ENCODE peak calls at places on chromosomes 13 and 19, in seven cellular contexts. One of them, this sample, is unnamed. For H3K4me1, the result is how much of the 10 kb centered on the place peaks cover.

GRCh38 chr13:80371840-80372509 is 31.0 kb upstream of the SPRY2 start:
- DNase-seq in K562: no peak
- DNase-seq in suprapubic skin: no peak
- DNase-seq in SK-N-SH: no peak
- DNase-seq in stomach: no peak
- DNase-seq in H1: no peak
- DNase-seq in transverse colon: no peak
- DNase-seq in this sample: no peak

GRCh38 chr19:39375929-39376328 is 15.0 kb downstream of the PAF1 start:
- DNase-seq in K562: no peak
- DNase-seq in suprapubic skin: no peak
- DNase-seq in SK-N-SH: no peak
- DNase-seq in stomach: no peak
- DNase-seq in H1: no peak
- DNase-seq in transverse colon: no peak
- DNase-seq in this sample: no peak

GRCh38 chr19:40398417-40399056 is 8.6 kb upstream of the HIPK4 start:
- DNase-seq in K562: peak
- DNase-seq in suprapubic skin: no peak
- DNase-seq in SK-N-SH: peak
- DNase-seq in stomach: peak
- DNase-seq in H1: peak
- DNase-seq in transverse colon: peak
- DNase-seq in this sample: peak

GRCh38 chr19:13169769-13170168 is 19.6 kb downstream of the IER2 start:
- DNase-seq in K562: peak
- DNase-seq in suprapubic skin: no peak
- DNase-seq in SK-N-SH: no peak
- DNase-seq in stomach: peak
- DNase-seq in H1: no peak
- DNase-seq in transverse colon: peak
- DNase-seq in this sample: no peak

GRCh38 chr19:29260477-29261317 is 47.7 kb upstream of the UQCRFS1 start:
- DNase-seq in K562: peak
- DNase-seq in suprapubic skin: peak
- DNase-seq in SK-N-SH: peak
- DNase-seq in stomach: no peak
- DNase-seq in H1: peak
- DNase-seq in transverse colon: no peak
- DNase-seq in this sample: no peak

GRCh38 chr19:2235026-2235395 is 1.1 kb downstream of the PLEKHJ1 start:
- DNase-seq in K562: no peak
- DNase-seq in suprapubic skin: no peak
- DNase-seq in SK-N-SH: no peak
- DNase-seq in stomach: no peak
- DNase-seq in H1: no peak
- DNase-seq in transverse colon: no peak
- DNase-seq in this sample: no peak

GRCh38 chr13:43877788-43878187 is 1.8 kb downstream of the CCDC122 start:
- DNase-seq in K562: no peak
- DNase-seq in suprapubic skin: no peak
- DNase-seq in SK-N-SH: no peak
- DNase-seq in stomach: no peak
- DNase-seq in H1: no peak
- DNase-seq in transverse colon: no peak
- DNase-seq in this sample: no peak

GRCh38 chr19:5947435-5947834 is 30.5 kb downstream of the RANBP3 start:
- DNase-seq in K562: no peak
- DNase-seq in suprapubic skin: peak
- DNase-seq in SK-N-SH: no peak
- DNase-seq in stomach: peak
- DNase-seq in H1: no peak
- DNase-seq in transverse colon: peak
- DNase-seq in this sample: peak

GRCh38 chr13:30616927-30617314 is 799 bp upstream of the USPL1 start:
- DNase-seq in K562: peak
- DNase-seq in suprapubic skin: peak
- DNase-seq in SK-N-SH: peak
- DNase-seq in stomach: peak
- DNase-seq in H1: no peak
- DNase-seq in transverse colon: peak
- DNase-seq in this sample: peak

GRCh38 chr19:5799247-5800241 is 5.3 kb upstream of the NRTN start:
- DNase-seq in K562: peak
- DNase-seq in suprapubic skin: no peak
- DNase-seq in SK-N-SH: peak
- DNase-seq in stomach: peak
- DNase-seq in H1: no peak
- DNase-seq in transverse colon: no peak
- DNase-seq in this sample: peak

GRCh38 chr19:47406711-47407416 is 12.5 kb downstream of the MEIS3 start:
- DNase-seq in K562: peak
- DNase-seq in suprapubic skin: no peak
- DNase-seq in SK-N-SH: no peak
- DNase-seq in stomach: no peak
- DNase-seq in H1: peak
- DNase-seq in transverse colon: no peak
- DNase-seq in this sample: peak

GRCh38 chr13:105920375-105920774 is 615.1 kb downstream of the EFNB2 start:
- DNase-seq in K562: no peak
- DNase-seq in suprapubic skin: no peak
- DNase-seq in SK-N-SH: no peak
- DNase-seq in stomach: no peak
- DNase-seq in H1: no peak
- DNase-seq in transverse colon: peak
- DNase-seq in this sample: no peak

GRCh38 chr19:44212865-44213346 is 574 bp downstream of the ZNF227 start:
- DNase-seq in K562: peak
- DNase-seq in suprapubic skin: no peak
- DNase-seq in SK-N-SH: peak
- DNase-seq in stomach: no peak
- DNase-seq in H1: no peak
- DNase-seq in transverse colon: no peak
- DNase-seq in this sample: no peak

GRCh38 chr13:67614013-67614412 is 383.9 kb upstream of the PCDH9 start:
- DNase-seq in K562: no peak
- DNase-seq in suprapubic skin: no peak
- DNase-seq in SK-N-SH: no peak
- DNase-seq in stomach: no peak
- DNase-seq in H1: no peak
- DNase-seq in transverse colon: no peak
- DNase-seq in this sample: no peak

GRCh38 chr13:50236898-50237318 is 221.7 kb downstream of the KCNRG start:
- DNase-seq in K562: no peak
- DNase-seq in suprapubic skin: no peak
- DNase-seq in SK-N-SH: no peak
- DNase-seq in stomach: no peak
- DNase-seq in H1: no peak
- DNase-seq in transverse colon: no peak
- DNase-seq in this sample: no peak

GRCh38 chr19:46124638-46125115 is at the start of gene IGFL3:
- DNase-seq in K562: no peak
- DNase-seq in suprapubic skin: no peak
- DNase-seq in SK-N-SH: no peak
- DNase-seq in stomach: no peak
- DNase-seq in H1: no peak
- DNase-seq in transverse colon: no peak
- DNase-seq in this sample: no peak

GRCh38 chr19:4406626-4407025 is 4.2 kb downstream of the CHAF1A start:
- DNase-seq in K562: no peak
- DNase-seq in suprapubic skin: no peak
- DNase-seq in SK-N-SH: no peak
- DNase-seq in stomach: no peak
- DNase-seq in H1: no peak
- DNase-seq in transverse colon: no peak
- DNase-seq in this sample: no peak

GRCh38 chr19:4405977-4406376 is 3.5 kb downstream of the CHAF1A start:
- DNase-seq in K562: no peak
- DNase-seq in suprapubic skin: no peak
- DNase-seq in SK-N-SH: no peak
- DNase-seq in stomach: no peak
- DNase-seq in H1: no peak
- DNase-seq in transverse colon: no peak
- DNase-seq in this sample: no peak

GRCh38 chr19:4414144-4414799 is 11.8 kb downstream of the CHAF1A start:
- DNase-seq in K562: no peak
- DNase-seq in suprapubic skin: no peak
- DNase-seq in SK-N-SH: no peak
- DNase-seq in stomach: no peak
- DNase-seq in H1: no peak
- DNase-seq in transverse colon: no peak
- DNase-seq in this sample: no peak

GRCh38 chr19:4413588-4413987 is 11.1 kb downstream of the CHAF1A start:
- DNase-seq in K562: no peak
- DNase-seq in suprapubic skin: no peak
- DNase-seq in SK-N-SH: no peak
- DNase-seq in stomach: no peak
- DNase-seq in H1: no peak
- DNase-seq in transverse colon: no peak
- DNase-seq in this sample: no peak

GRCh38 chr19:4409123-4409933 is 6.9 kb downstream of the CHAF1A start:
- DNase-seq in K562: no peak
- DNase-seq in suprapubic skin: no peak
- DNase-seq in SK-N-SH: no peak
- DNase-seq in stomach: no peak
- DNase-seq in H1: peak
- DNase-seq in transverse colon: no peak
- DNase-seq in this sample: no peak
- TF ChIP-seq POLR2AphosphoS5 in K562: no peak
- TF ChIP-seq POLR2AphosphoS5 in suprapubic skin: no peak
- TF ChIP-seq POLR2AphosphoS5 in SK-N-SH: no peak
- TF ChIP-seq POLR2AphosphoS5 in stomach: no peak
- TF ChIP-seq POLR2AphosphoS5 in H1: peak
- TF ChIP-seq POLR2AphosphoS5 in transverse colon: no peak
- TF ChIP-seq POLR2AphosphoS5 in this sample: no peak

GRCh38 chr19:19445911-19446361 is 40.5 kb downstream of the GATAD2A start:
- DNase-seq in K562: no peak
- DNase-seq in suprapubic skin: no peak
- DNase-seq in SK-N-SH: no peak
- DNase-seq in stomach: no peak
- DNase-seq in H1: no peak
- DNase-seq in transverse colon: no peak
- DNase-seq in this sample: no peak
- H3K4me1 ChIP-seq in K562: under half
- H3K4me1 ChIP-seq in suprapubic skin: under half
- H3K4me1 ChIP-seq in SK-N-SH: under half
- H3K4me1 ChIP-seq in stomach: half or more
- H3K4me1 ChIP-seq in H1: under half
- H3K4me1 ChIP-seq in transverse colon: under half
- H3K4me1 ChIP-seq in this sample: under half

GRCh38 chr19:54001496-54001895 is 10.1 kb downstream of the CACNG6 start:
- DNase-seq in K562: no peak
- DNase-seq in suprapubic skin: no peak
- DNase-seq in SK-N-SH: no peak
- DNase-seq in stomach: no peak
- DNase-seq in H1: no peak
- DNase-seq in transverse colon: no peak
- DNase-seq in this sample: no peak
- TF ChIP-seq EP300 in K562: no peak
- TF ChIP-seq EP300 in suprapubic skin: no peak
- TF ChIP-seq EP300 in SK-N-SH: no peak
- TF ChIP-seq EP300 in stomach: no peak
- TF ChIP-seq EP300 in H1: no peak
- TF ChIP-seq EP300 in transverse colon: no peak
- TF ChIP-seq EP300 in this sample: no peak

DNA sequence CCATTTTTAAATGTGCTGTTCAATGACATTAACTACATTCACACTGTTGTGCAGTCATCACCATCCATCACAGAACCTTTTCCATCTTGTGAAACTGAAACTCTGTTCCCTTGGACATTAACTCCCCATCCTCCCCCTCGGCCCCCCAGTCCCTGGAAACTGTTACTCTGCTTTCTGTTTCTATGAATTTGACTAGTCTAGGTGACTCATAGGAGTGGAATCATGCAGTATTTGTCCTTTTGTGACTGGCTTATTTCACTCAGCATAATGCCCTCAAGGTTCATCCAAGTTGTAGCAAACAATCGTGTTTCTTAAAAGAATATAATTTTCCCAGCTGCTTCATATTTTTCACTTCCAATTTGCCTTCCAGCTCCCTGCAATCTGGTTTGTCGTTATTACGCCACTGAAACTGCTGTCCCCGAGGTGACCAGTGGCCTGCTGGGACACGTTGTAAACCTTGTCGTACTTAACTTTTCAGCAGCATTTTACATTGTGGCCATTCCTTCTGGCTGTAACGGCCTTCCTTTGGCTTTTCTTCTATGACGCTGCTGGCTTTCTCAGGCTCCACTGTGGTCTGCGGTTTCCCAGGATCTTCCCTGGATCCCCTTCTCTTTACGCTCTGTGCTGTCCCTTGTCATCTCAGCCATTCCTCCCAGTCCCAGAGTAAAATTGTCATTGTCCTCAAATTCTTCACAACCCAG is 74.0 kb downstream of the DHRS12 start:
- DNase-seq in K562: no peak
- DNase-seq in suprapubic skin: peak
- DNase-seq in SK-N-SH: no peak
- DNase-seq in stomach: no peak
- DNase-seq in H1: no peak
- DNase-seq in transverse colon: peak
- DNase-seq in this sample: no peak
- TF ChIP-seq POLR2AphosphoS5 in K562: no peak
- TF ChIP-seq POLR2AphosphoS5 in suprapubic skin: no peak
- TF ChIP-seq POLR2AphosphoS5 in SK-N-SH: no peak
- TF ChIP-seq POLR2AphosphoS5 in stomach: no peak
- TF ChIP-seq POLR2AphosphoS5 in H1: no peak
- TF ChIP-seq POLR2AphosphoS5 in transverse colon: peak
- TF ChIP-seq POLR2AphosphoS5 in this sample: no peak

GRCh38 chr19:19110410-19111137 is 27.7 kb downstream of the TMEM161A start:
- DNase-seq in K562: no peak
- DNase-seq in suprapubic skin: no peak
- DNase-seq in SK-N-SH: peak
- DNase-seq in stomach: no peak
- DNase-seq in H1: no peak
- DNase-seq in transverse colon: no peak
- DNase-seq in this sample: peak
- H3K4me1 ChIP-seq in K562: under half
- H3K4me1 ChIP-seq in suprapubic skin: under half
- H3K4me1 ChIP-seq in SK-N-SH: under half
- H3K4me1 ChIP-seq in stomach: under half
- H3K4me1 ChIP-seq in H1: under half
- H3K4me1 ChIP-seq in transverse colon: under half
- H3K4me1 ChIP-seq in this sample: under half

DNA sequence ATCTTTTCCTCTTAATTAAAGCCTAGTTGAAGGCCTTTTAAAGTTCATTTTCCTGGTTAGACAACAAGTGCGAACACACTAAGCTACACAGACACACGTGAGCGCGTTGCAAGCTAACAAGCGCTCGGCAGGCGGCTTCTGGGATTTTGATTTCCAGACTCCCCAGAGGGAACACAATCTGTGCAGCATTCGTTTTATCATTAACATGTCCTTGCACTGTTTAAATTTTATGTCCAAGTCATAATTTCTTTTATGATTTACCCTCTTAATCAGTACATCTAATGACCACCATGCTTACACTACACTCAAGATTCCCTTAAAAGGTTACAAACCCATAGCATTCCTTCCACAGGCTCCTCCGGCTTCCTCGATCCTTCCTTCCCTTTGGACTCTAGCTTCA is 16.8 kb downstream of the COL4A1 start:
- DNase-seq in K562: no peak
- DNase-seq in suprapubic skin: no peak
- DNase-seq in SK-N-SH: no peak
- DNase-seq in stomach: no peak
- DNase-seq in H1: no peak
- DNase-seq in transverse colon: no peak
- DNase-seq in this sample: no peak
- TF ChIP-seq EP300 in K562: no peak
- TF ChIP-seq EP300 in suprapubic skin: no peak
- TF ChIP-seq EP300 in SK-N-SH: no peak
- TF ChIP-seq EP300 in stomach: no peak
- TF ChIP-seq EP300 in H1: no peak
- TF ChIP-seq EP300 in transverse colon: peak
- TF ChIP-seq EP300 in this sample: no peak